ENCODE peak calls at places on chromosomes 12 and 14, in six cellular contexts. One of them, this sample, is unnamed.

GRCh38 chr12:102300824-102301461 is 103.3 kb upstream of the PMCH start:
- DNase-seq in left ventricle myocardium inferior: no peak
- DNase-seq in AG04450: no peak
- DNase-seq in left lung: no peak
- DNase-seq in A549: peak
- DNase-seq in H1: no peak
- DNase-seq in this sample: peak

GRCh38 chr12:108568653-108569154 is 6.3 kb downstream of the ISCU start:
- DNase-seq in left ventricle myocardium inferior: no peak
- DNase-seq in AG04450: no peak
- DNase-seq in left lung: no peak
- DNase-seq in A549: no peak
- DNase-seq in H1: peak
- DNase-seq in this sample: peak

GRCh38 chr12:52524898-52525591 is 4.9 kb upstream of the KRT5 start:
- DNase-seq in left ventricle myocardium inferior: no peak
- DNase-seq in AG04450: no peak
- DNase-seq in left lung: no peak
- DNase-seq in A549: no peak
- DNase-seq in H1: peak
- DNase-seq in this sample: no peak

GRCh38 chr12:43931187-43931586 is 95.3 kb downstream of the TMEM117 start:
- DNase-seq in left ventricle myocardium inferior: no peak
- DNase-seq in AG04450: no peak
- DNase-seq in left lung: no peak
- DNase-seq in A549: no peak
- DNase-seq in H1: no peak
- DNase-seq in this sample: no peak

GRCh38 chr12:124732275-124733075 is 131.2 kb downstream of the SCARB1 start:
- DNase-seq in left ventricle myocardium inferior: no peak
- DNase-seq in AG04450: no peak
- DNase-seq in left lung: no peak
- DNase-seq in A549: no peak
- DNase-seq in H1: no peak
- DNase-seq in this sample: no peak

GRCh38 chr14:22333408-22334274 is 255.4 kb downstream of the DAD1 start:
- DNase-seq in left ventricle myocardium inferior: no peak
- DNase-seq in AG04450: no peak
- DNase-seq in left lung: no peak
- DNase-seq in A549: peak
- DNase-seq in H1: no peak
- DNase-seq in this sample: no peak

GRCh38 chr12:70590549-70591226 is 46.5 kb downstream of the PTPRB start:
- DNase-seq in left ventricle myocardium inferior: no peak
- DNase-seq in AG04450: no peak
- DNase-seq in left lung: no peak
- DNase-seq in A549: no peak
- DNase-seq in H1: no peak
- DNase-seq in this sample: no peak

GRCh38 chr12:131916306-131917138 is 12.6 kb upstream of the PUS1 start:
- DNase-seq in left ventricle myocardium inferior: no peak
- DNase-seq in AG04450: no peak
- DNase-seq in left lung: no peak
- DNase-seq in A549: peak
- DNase-seq in H1: no peak
- DNase-seq in this sample: no peak

GRCh38 chr14:33457021-33457420 is 493.9 kb downstream of the EGLN3 start:
- DNase-seq in left ventricle myocardium inferior: no peak
- DNase-seq in AG04450: no peak
- DNase-seq in left lung: no peak
- DNase-seq in A549: no peak
- DNase-seq in H1: no peak
- DNase-seq in this sample: no peak

GRCh38 chr14:55845963-55846851 is 266.2 kb downstream of the KTN1 start:
- DNase-seq in left ventricle myocardium inferior: no peak
- DNase-seq in AG04450: no peak
- DNase-seq in left lung: no peak
- DNase-seq in A549: no peak
- DNase-seq in H1: no peak
- DNase-seq in this sample: no peak

GRCh38 chr14:62914025-62914424 is 131.2 kb downstream of the KCNH5 start:
- DNase-seq in left ventricle myocardium inferior: no peak
- DNase-seq in AG04450: peak
- DNase-seq in left lung: no peak
- DNase-seq in A549: no peak
- DNase-seq in H1: no peak
- DNase-seq in this sample: no peak

GRCh38 chr14:22474730-22475351 is 114.2 kb downstream of the DAD1 start:
- DNase-seq in left ventricle myocardium inferior: no peak
- DNase-seq in AG04450: no peak
- DNase-seq in left lung: no peak
- DNase-seq in A549: no peak
- DNase-seq in H1: no peak
- DNase-seq in this sample: no peak

GRCh38 chr12:74111688-74112360 is 425.8 kb upstream of the ATXN7L3B start:
- DNase-seq in left ventricle myocardium inferior: no peak
- DNase-seq in AG04450: no peak
- DNase-seq in left lung: no peak
- DNase-seq in A549: peak
- DNase-seq in H1: peak
- DNase-seq in this sample: no peak

GRCh38 chr14:30193056-30193455 is 265.4 kb upstream of the PRKD1 start:
- DNase-seq in left ventricle myocardium inferior: no peak
- DNase-seq in AG04450: no peak
- DNase-seq in left lung: no peak
- DNase-seq in A549: no peak
- DNase-seq in H1: no peak
- DNase-seq in this sample: no peak

GRCh38 chr14:24927809-24928208 is 122.1 kb downstream of the STXBP6 start:
- DNase-seq in left ventricle myocardium inferior: no peak
- DNase-seq in AG04450: no peak
- DNase-seq in left lung: no peak
- DNase-seq in A549: no peak
- DNase-seq in H1: no peak
- DNase-seq in this sample: no peak

GRCh38 chr12:106493531-106493930 is 89.3 kb upstream of the RFX4 start:
- DNase-seq in left ventricle myocardium inferior: no peak
- DNase-seq in AG04450: no peak
- DNase-seq in left lung: no peak
- DNase-seq in A549: no peak
- DNase-seq in H1: no peak
- DNase-seq in this sample: no peak

GRCh38 chr12:101599771-101600486 is 5.2 kb downstream of the MYBPC1 start:
- DNase-seq in left ventricle myocardium inferior: no peak
- DNase-seq in AG04450: no peak
- DNase-seq in left lung: no peak
- DNase-seq in A549: peak
- DNase-seq in H1: no peak
- DNase-seq in this sample: no peak

GRCh38 chr12:123131291-123131831 is 19.5 kb downstream of the PITPNM2 start:
- DNase-seq in left ventricle myocardium inferior: no peak
- DNase-seq in AG04450: no peak
- DNase-seq in left lung: no peak
- DNase-seq in A549: no peak
- DNase-seq in H1: no peak
- DNase-seq in this sample: no peak

GRCh38 chr12:131454418-131455217 is 256.3 kb upstream of the SFSWAP start:
- DNase-seq in left ventricle myocardium inferior: no peak
- DNase-seq in AG04450: no peak
- DNase-seq in left lung: no peak
- DNase-seq in A549: peak
- DNase-seq in H1: peak
- DNase-seq in this sample: peak

GRCh38 chr12:81245918-81246611 is 168.2 kb downstream of the ACSS3 start:
- DNase-seq in left ventricle myocardium inferior: no peak
- DNase-seq in AG04450: no peak
- DNase-seq in left lung: no peak
- DNase-seq in A549: no peak
- DNase-seq in H1: peak
- DNase-seq in this sample: no peak

GRCh38 chr14:31326111-31326510 is 94.2 kb downstream of the HEATR5A start:
- DNase-seq in left ventricle myocardium inferior: no peak
- DNase-seq in AG04450: no peak
- DNase-seq in left lung: no peak
- DNase-seq in A549: peak
- DNase-seq in H1: no peak
- DNase-seq in this sample: no peak

GRCh38 chr12:131605304-131605829 is 105.5 kb upstream of the SFSWAP start:
- DNase-seq in left ventricle myocardium inferior: no peak
- DNase-seq in AG04450: no peak
- DNase-seq in left lung: no peak
- DNase-seq in A549: no peak
- DNase-seq in H1: no peak
- DNase-seq in this sample: no peak

GRCh38 chr14:40252817-40253447 is 820.7 kb upstream of the FBXO33 start:
- DNase-seq in left ventricle myocardium inferior: no peak
- DNase-seq in AG04450: no peak
- DNase-seq in left lung: no peak
- DNase-seq in A549: no peak
- DNase-seq in H1: no peak
- DNase-seq in this sample: no peak

DNA sequence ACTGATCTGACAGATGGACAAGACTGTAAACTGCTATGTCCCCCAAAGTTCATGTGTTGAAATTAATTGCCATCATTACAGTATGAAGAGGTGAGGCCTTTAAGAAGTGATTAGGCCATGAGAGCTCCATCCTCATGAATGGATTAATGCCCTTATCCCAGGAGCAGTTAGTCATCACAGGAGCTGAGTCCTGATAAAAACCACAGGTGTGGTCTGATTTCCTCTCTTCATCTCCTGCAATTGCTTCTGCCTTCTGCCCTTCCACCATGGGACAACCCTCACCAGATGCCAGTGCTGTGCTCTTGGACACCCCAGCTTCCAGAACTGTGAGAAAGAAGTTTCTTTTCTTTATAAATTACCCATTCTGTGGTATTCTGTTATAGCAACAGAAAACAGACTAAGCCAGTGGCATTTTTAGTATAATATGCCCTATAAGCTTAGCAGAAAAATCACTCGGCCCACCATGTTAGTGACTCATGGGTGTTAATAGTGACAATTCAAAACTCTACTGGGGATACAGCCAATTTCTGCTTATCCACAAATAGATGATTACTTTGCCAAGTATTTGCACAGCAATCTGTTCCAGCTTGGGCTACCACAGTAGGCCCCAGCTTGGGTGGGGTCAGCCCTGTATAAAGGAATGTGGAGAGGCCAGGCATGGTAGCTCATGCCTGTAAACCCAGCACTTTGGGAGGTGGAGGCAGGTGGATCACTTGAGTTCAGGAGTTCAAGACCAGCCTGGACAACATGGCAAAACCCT is 129.0 kb upstream of the BCL2L14 start:
- DNase-seq in left ventricle myocardium inferior: no peak
- DNase-seq in AG04450: peak
- DNase-seq in left lung: no peak
- DNase-seq in A549: no peak
- DNase-seq in H1: no peak
- DNase-seq in this sample: no peak
- H3K27ac ChIP-seq in left ventricle myocardium inferior: no peak
- H3K27ac ChIP-seq in AG04450: no peak
- H3K27ac ChIP-seq in left lung: peak
- H3K27ac ChIP-seq in A549: no peak
- H3K27ac ChIP-seq in H1: no peak
- H3K27ac ChIP-seq in this sample: no peak

GRCh38 chr14:100371773-100372172 is 48.6 kb downstream of the SLC25A47 start:
- DNase-seq in left ventricle myocardium inferior: no peak
- DNase-seq in AG04450: no peak
- DNase-seq in left lung: no peak
- DNase-seq in A549: no peak
- DNase-seq in H1: no peak
- DNase-seq in this sample: no peak

GRCh38 chr14:100374270-100374669 is 51.1 kb downstream of the SLC25A47 start:
- DNase-seq in left ventricle myocardium inferior: no peak
- DNase-seq in AG04450: no peak
- DNase-seq in left lung: no peak
- DNase-seq in A549: no peak
- DNase-seq in H1: no peak
- DNase-seq in this sample: no peak

GRCh38 chr14:100374891-100375272 is 51.7 kb downstream of the SLC25A47 start:
- DNase-seq in left ventricle myocardium inferior: no peak
- DNase-seq in AG04450: no peak
- DNase-seq in left lung: no peak
- DNase-seq in A549: no peak
- DNase-seq in H1: no peak
- DNase-seq in this sample: no peak

GRCh38 chr14:100370003-100370402 is 46.9 kb downstream of the SLC25A47 start:
- DNase-seq in left ventricle myocardium inferior: no peak
- DNase-seq in AG04450: no peak
- DNase-seq in left lung: no peak
- DNase-seq in A549: no peak
- DNase-seq in H1: no peak
- DNase-seq in this sample: no peak

GRCh38 chr14:100372357-100373048 is 49.4 kb downstream of the SLC25A47 start:
- DNase-seq in left ventricle myocardium inferior: no peak
- DNase-seq in AG04450: no peak
- DNase-seq in left lung: no peak
- DNase-seq in A549: no peak
- DNase-seq in H1: no peak
- DNase-seq in this sample: no peak
- H3K27ac ChIP-seq in left ventricle myocardium inferior: peak
- H3K27ac ChIP-seq in AG04450: no peak
- H3K27ac ChIP-seq in left lung: peak
- H3K27ac ChIP-seq in A549: no peak
- H3K27ac ChIP-seq in H1: peak
- H3K27ac ChIP-seq in this sample: no peak

GRCh38 chr12:54160807-54161480 is 27.8 kb downstream of the SMUG1 start:
- DNase-seq in left ventricle myocardium inferior: no peak
- DNase-seq in AG04450: no peak
- DNase-seq in left lung: no peak
- DNase-seq in A549: no peak
- DNase-seq in H1: no peak
- DNase-seq in this sample: no peak
- H3K27ac ChIP-seq in left ventricle myocardium inferior: no peak
- H3K27ac ChIP-seq in AG04450: no peak
- H3K27ac ChIP-seq in left lung: no peak
- H3K27ac ChIP-seq in A549: no peak
- H3K27ac ChIP-seq in H1: no peak
- H3K27ac ChIP-seq in this sample: no peak

DNA sequence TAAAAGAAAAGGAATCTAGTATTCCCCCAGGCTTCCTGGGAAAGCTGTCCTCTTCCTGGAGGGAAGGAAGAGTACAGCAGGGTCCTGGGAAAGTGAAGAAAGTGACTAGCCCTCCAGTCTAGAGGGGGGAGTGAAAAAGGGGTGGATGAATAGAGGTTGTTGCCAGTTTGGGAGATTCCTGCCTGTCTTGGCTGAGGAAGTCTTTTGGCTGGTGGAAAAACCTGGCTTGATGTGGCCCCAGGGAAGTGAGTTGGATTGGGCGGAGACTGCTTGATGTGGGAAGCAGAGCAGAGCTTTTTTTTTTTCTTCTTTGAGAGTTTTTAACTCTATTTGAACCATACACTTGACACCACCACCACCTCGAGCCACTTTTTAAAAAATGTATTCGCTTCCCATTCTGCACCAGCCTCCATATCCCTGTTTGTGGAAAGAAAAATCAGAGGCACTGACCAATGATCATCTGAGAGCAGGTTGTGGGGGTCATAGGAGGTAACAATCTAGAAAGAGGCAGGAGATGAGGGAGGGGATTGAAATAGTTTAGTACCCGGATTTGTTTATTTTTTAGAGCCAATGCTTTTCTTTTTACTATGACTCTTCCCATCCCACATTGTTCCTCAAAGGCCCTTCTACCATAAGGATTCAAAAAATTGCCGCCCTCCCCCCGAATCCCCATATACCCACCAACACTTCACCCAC is 718 bp upstream of the DTX3 start:
- DNase-seq in left ventricle myocardium inferior: peak
- DNase-seq in AG04450: no peak
- DNase-seq in left lung: no peak
- DNase-seq in A549: no peak
- DNase-seq in H1: peak
- DNase-seq in this sample: no peak
- H3K27ac ChIP-seq in left ventricle myocardium inferior: peak
- H3K27ac ChIP-seq in AG04450: peak
- H3K27ac ChIP-seq in left lung: peak
- H3K27ac ChIP-seq in A549: peak
- H3K27ac ChIP-seq in H1: peak
- H3K27ac ChIP-seq in this sample: no peak